ENCODE peak calls at places on chromosomes 16 and 17, in ten cellular contexts. D is naive B cell; S is central memory CD4-positive, alpha-beta T cell; N is AG08395; K is effector CD4-positive, alpha-beta T cell; G is NCI-H2029 treated with DMSO at 0.1 percent for 48 hours; H is iris pigment epithelial cell; Z is activated CD8-positive, alpha-beta T cell treated with anti-CD3 and anti-CD28 coated beads, Interleukin-2, amount 10 ng/mL, durations not matched to agents 7 days and 5 days; I is Right ventricle myocardium inferior; P is M059J. U is an unnamed sample.

GRCh38 chr17:4944554-4945175 is 3.7 kb downstream of the PFN1 start:
- DNase-seq in D (no peak), S (no peak), N (no peak), K (no peak), G (no peak), H (no peak), Z (peak; percentile 63), I (no peak), P (no peak), U (no peak)

GRCh38 chr17:64385187-64386083 is 5.2 kb downstream of the PECAM1 start:
- DNase-seq in D (no peak), S (no peak), N (peak; percentile 81), K (no peak), G (no peak), H (peak; percentile 91), Z (peak; percentile 76), I (peak; percentile 54), P (peak; percentile 96), U (no peak)

GRCh38 chr17:81019563-81020442 is 15.1 kb upstream of the BAIAP2 start:
- DNase-seq in D (no peak), S (no peak), N (no peak), K (no peak), G (no peak), H (no peak), Z (no peak), I (no peak), P (no peak), U (no peak)

GRCh38 chr17:73455050-73455687 is 143.4 kb upstream of the CDC42EP4 start:
- DNase-seq in D (no peak), S (no peak), N (no peak), K (no peak), G (no peak), H (no peak), Z (no peak), I (no peak), P (no peak), U (no peak)

GRCh38 chr17:72351884-72352346 is 231.1 kb downstream of the SOX9 start:
- DNase-seq in D (no peak), S (no peak), N (no peak), K (no peak), G (no peak), H (no peak), Z (no peak), I (no peak), P (no peak), U (no peak)

GRCh38 chr17:17104036-17104435 is 61.8 kb downstream of the MPRIP start:
- DNase-seq in D (no peak), S (no peak), N (no peak), K (no peak), G (no peak), H (no peak), Z (no peak), I (no peak), P (no peak), U (no peak)

GRCh38 chr17:54085934-54086333 is 263.2 kb downstream of the KIF2B start:
- DNase-seq in D (no peak), S (no peak), N (no peak), K (no peak), G (no peak), H (no peak), Z (no peak), I (no peak), P (no peak), U (no peak)

GRCh38 chr16:8543258-8543657 is 47.1 kb downstream of the TMEM114 start:
- DNase-seq in D (no peak), S (no peak), N (no peak), K (no peak), G (no peak), H (no peak), Z (no peak), I (no peak), P (no peak), U (no peak)

GRCh38 chr16:82042841-82043240 is 7.8 kb downstream of the HSD17B2 start:
- DNase-seq in D (no peak), S (no peak), N (no peak), K (no peak), G (no peak), H (peak; percentile 2), Z (no peak), I (no peak), P (no peak), U (no peak)

GRCh38 chr17:3794890-3795757 is 5.9 kb downstream of the ITGAE start:
- DNase-seq in D (no peak), S (peak; percentile 26), N (no peak), K (peak; percentile 32), G (no peak), H (peak; percentile 68), Z (peak; percentile 61), I (no peak), P (peak; percentile 63), U (peak; percentile 39)

GRCh38 chr17:36592711-36593321 is 1.1 kb downstream of the DHRS11 start:
- DNase-seq in D (no peak), S (no peak), N (no peak), K (no peak), G (no peak), H (no peak), Z (no peak), I (no peak), P (no peak), U (no peak)

GRCh38 chr16:53511403-53512280 is 8.6 kb upstream of the AKTIP start:
- DNase-seq in D (no peak), S (no peak), N (no peak), K (no peak), G (no peak), H (no peak), Z (no peak), I (no peak), P (peak; percentile 15), U (no peak)

GRCh38 chr16:59463776-59464175 is 729.7 kb upstream of the GOT2 start:
- DNase-seq in D (no peak), S (no peak), N (no peak), K (no peak), G (no peak), H (no peak), Z (no peak), I (no peak), P (peak; percentile 3), U (no peak)

GRCh38 chr16:57141822-57142631 is 43.8 kb downstream of the PSME3IP1 start:
- DNase-seq in D (peak; percentile 67), S (peak; percentile 32), N (no peak), K (no peak), G (no peak), H (no peak), Z (no peak), I (no peak), P (no peak), U (peak; percentile 14)

GRCh38 chr17:59830846-59831486 is 61.8 kb downstream of the TUBD1 start:
- DNase-seq in D (no peak), S (no peak), N (no peak), K (no peak), G (no peak), H (no peak), Z (peak; percentile 23), I (no peak), P (peak; percentile 52), U (no peak)

GRCh38 chr17:31882571-31882970 is 18.9 kb downstream of the UTP6 start:
- DNase-seq in D (peak; percentile 69), S (no peak), N (no peak), K (no peak), G (no peak), H (no peak), Z (no peak), I (no peak), P (no peak), U (no peak)

GRCh38 chr17:6323626-6324356 is 111.1 kb downstream of the AIPL1 start:
- DNase-seq in D (no peak), S (no peak), N (no peak), K (no peak), G (no peak), H (no peak), Z (no peak), I (no peak), P (peak; percentile 6), U (no peak)

GRCh38 chr16:1744338-1744840 is 27.0 kb downstream of the NME3 start:
- DNase-seq in D (no peak), S (no peak), N (no peak), K (no peak), G (no peak), H (no peak), Z (no peak), I (no peak), P (no peak), U (no peak)

GRCh38 chr17:8001976-8002645 is at the start of gene GUCY2D:
- DNase-seq in D (peak; percentile 46), S (no peak), N (no peak), K (no peak), G (no peak), H (no peak), Z (no peak), I (no peak), P (no peak), U (no peak)

GRCh38 chr17:62672957-62673356 is 45.5 kb downstream of the MRC2 start:
- DNase-seq in D (no peak), S (no peak), N (no peak), K (no peak), G (no peak), H (no peak), Z (no peak), I (no peak), P (no peak), U (no peak)

GRCh38 chr17:17752822-17753448 is 71.7 kb downstream of the RAI1 start:
- DNase-seq in D (no peak), S (no peak), N (no peak), K (no peak), G (no peak), H (no peak), Z (peak; percentile 31), I (no peak), P (no peak), U (no peak)

GRCh38 chr16:69188716-69189115 is 1.8 kb downstream of the SNTB2 start:
- DNase-seq in D (no peak), S (no peak), N (no peak), K (no peak), G (no peak), H (peak; percentile 57), Z (no peak), I (no peak), P (peak; percentile 47), U (no peak)

GRCh38 chr17:39757931-39758873 is 20.5 kb downstream of the GRB7 start:
- DNase-seq in D (peak; percentile 31), S (peak; percentile 52), N (no peak), K (peak; percentile 41), G (no peak), H (no peak), Z (peak; percentile 77), I (no peak), P (peak; percentile 39), U (no peak)

GRCh38 chr17:41060052-41060604 is at the start of gene KRTAP2-3:
- DNase-seq in D (no peak), S (no peak), N (peak; percentile 75), K (no peak), G (no peak), H (peak; percentile 96), Z (no peak), I (no peak), P (peak; percentile 97), U (no peak)

GRCh38 chr16:57801856-57802634 is at the start of gene KIFC3:
- DNase-seq in D (peak; percentile 27), S (peak; percentile 36), N (peak; percentile 82), K (peak; percentile 41), G (no peak), H (peak; percentile 81), Z (peak; percentile 81), I (peak; percentile 93), P (peak; percentile 84), U (peak; percentile 49)

GRCh38 chr16:68086860-68087268 is 1.7 kb downstream of the NFATC3 start:
- DNase-seq in D (no peak), S (no peak), N (no peak), K (no peak), G (no peak), H (no peak), Z (no peak), I (no peak), P (peak; percentile 30), U (no peak)